ENCODE peak calls at places on chromosomes 2 and 18, in four cellular contexts. G is K562, O is stomach, C is GM23338. H is an unnamed sample.

GRCh38 chr18:34595673-34596072 is 114.4 kb upstream of the DTNA start:
- DNase-seq in G (no peak), O (no peak), C (peak), H (peak)

GRCh38 chr2:236637691-236638569 is 68.3 kb downstream of the ACKR3 start:
- DNase-seq in C (no peak), O (no peak), G (no peak), H (no peak)

GRCh38 chr2:7024261-7024660 is 107.0 kb downstream of the RNF144A start:
- DNase-seq in O (no peak), C (no peak), G (no peak), H (no peak)

GRCh38 chr18:78984941-78985784 is 5.5 kb downstream of the SALL3 start:
- DNase-seq in O (no peak), C (peak), G (peak), H (peak)

GRCh38 chr2:6524678-6525367 is 340.9 kb downstream of the CMPK2 start:
- DNase-seq in O (no peak), C (no peak), G (no peak), H (no peak)

GRCh38 chr18:51287818-51288508 is 90.5 kb upstream of the MEX3C start:
- DNase-seq in O (no peak), C (no peak), G (no peak), H (no peak)

GRCh38 chr2:240140511-240140910 is at the start of gene OTOS:
- DNase-seq in G (no peak), O (no peak), C (no peak), H (no peak)

GRCh38 chr2:27903649-27904544 is 13.4 kb downstream of the BABAM2 start:
- DNase-seq in G (peak), C (no peak), O (no peak), H (no peak)

GRCh38 chr2:18597618-18598017 is 8.2 kb upstream of the NT5C1B start:
- DNase-seq in G (no peak), C (no peak), O (no peak), H (no peak)

GRCh38 chr2:234290671-234291070 is 206.2 kb downstream of the ARL4C start:
- DNase-seq in C (no peak), G (no peak), O (peak), H (no peak)

GRCh38 chr2:149339324-149339723 is 8.9 kb downstream of the LYPD6 start:
- DNase-seq in C (no peak), O (no peak), G (no peak), H (no peak)

GRCh38 chr2:43098065-43098464 is 128.3 kb downstream of the ZFP36L2 start:
- DNase-seq in C (no peak), G (no peak), O (no peak), H (no peak)

GRCh38 chr2:61485281-61485680 is 14.4 kb upstream of the USP34 start:
- DNase-seq in O (no peak), G (no peak), C (no peak), H (no peak)

GRCh38 chr2:85506768-85507181 is 32.2 kb upstream of the MAT2A start:
- DNase-seq in O (no peak), C (no peak), G (no peak), H (no peak)

GRCh38 chr2:84811839-84812238 is 69.0 kb downstream of the TRABD2A start:
- DNase-seq in O (no peak), C (no peak), G (no peak), H (no peak)

GRCh38 chr18:43876286-43877082 is 599.2 kb upstream of the SYT4 start:
- DNase-seq in O (no peak), G (no peak), C (no peak), H (no peak)

GRCh38 chr2:238974061-238974460 is 126.2 kb downstream of the TWIST2 start:
- DNase-seq in C (no peak), O (no peak), G (no peak), H (no peak)

GRCh38 chr2:68714866-68715265 is 19.7 kb upstream of the ARHGAP25 start:
- DNase-seq in O (peak), C (no peak), G (peak), H (no peak)

GRCh38 chr2:221212105-221212504 is 360.0 kb downstream of the EPHA4 start:
- DNase-seq in C (no peak), G (no peak), O (no peak), H (no peak)

GRCh38 chr18:24112464-24112863 is 26.4 kb upstream of the CABYR start:
- DNase-seq in C (no peak), G (no peak), O (no peak), H (no peak)

GRCh38 chr2:100675373-100675772 is 112.6 kb downstream of the PDCL3 start:
- DNase-seq in G (no peak), C (no peak), O (no peak), H (no peak)

GRCh38 chr2:172655091-172655837 is 80.4 kb upstream of the RAPGEF4 start:
- DNase-seq in O (no peak), G (no peak), C (no peak), H (no peak)

GRCh38 chr2:128734521-128735295 is 416.0 kb upstream of the HS6ST1 start:
- DNase-seq in O (no peak), G (no peak), C (peak), H (no peak)

GRCh38 chr2:207241198-207241597 is 75.5 kb upstream of the KLF7 start:
- DNase-seq in G (no peak), C (no peak), O (no peak), H (no peak)

GRCh38 chr2:8462899-8463648 is 218.8 kb upstream of the ID2 start:
- DNase-seq in C (no peak), G (no peak), O (peak), H (no peak)

GRCh38 chr2:73423913-73424312 is 38.3 kb downstream of the ALMS1 start:
- DNase-seq in O (no peak), G (no peak), C (no peak), H (no peak)

GRCh38 chr18:63480892-63481291 is 4.1 kb downstream of the SERPINB5 start:
- DNase-seq in C (no peak), O (no peak), G (no peak), H (no peak)

GRCh38 chr2:133326651-133327397 is 241.4 kb downstream of the NCKAP5 start:
- DNase-seq in O (no peak), G (no peak), C (peak), H (no peak)

GRCh38 chr2:1740714-1741584 is 3.4 kb downstream of the PXDN start:
- DNase-seq in O (no peak), C (no peak), G (no peak), H (no peak)

GRCh38 chr2:181311841-181312240 is 145.3 kb upstream of the ITGA4 start:
- DNase-seq in O (no peak), G (no peak), C (no peak), H (no peak)

GRCh38 chr2:232315049-232315922 is 63.3 kb upstream of the ALPP start:
- DNase-seq in O (peak), G (no peak), C (peak), H (no peak)

GRCh38 chr2:188734688-188735087 is 239.5 kb upstream of the COL3A1 start:
- DNase-seq in G (no peak), O (no peak), C (peak), H (no peak)

GRCh38 chr2:109454764-109455394 is 158.9 kb downstream of the SEPTIN10 start:
- DNase-seq in G (no peak), O (no peak), C (no peak), H (no peak)

GRCh38 chr2:172109670-172110421 is 7.1 kb upstream of the DLX2 start:
- DNase-seq in C (peak), G (no peak), O (no peak), H (no peak)

GRCh38 chr2:126886906-126887280 is 11.8 kb upstream of the TEX51 start:
- DNase-seq in G (no peak), C (no peak), O (no peak), H (no peak)

GRCh38 chr2:64228126-64228678 is 84.0 kb upstream of the PELI1 start:
- DNase-seq in C (peak), O (peak), G (peak), H (peak)

GRCh38 chr18:76131738-76132137 is 363.3 kb downstream of the ZNF516 start:
- DNase-seq in C (no peak), O (no peak), G (no peak), H (no peak)

GRCh38 chr2:30661173-30662107 is 145.8 kb downstream of the CAPN13 start:
- DNase-seq in C (no peak), O (no peak), G (peak), H (no peak)

GRCh38 chr2:239257511-239257937 is 143.3 kb downstream of the HDAC4 start:
- DNase-seq in C (no peak), O (no peak), G (peak), H (peak)

GRCh38 chr2:71101656-71102055 is 28.4 kb downstream of the MCEE start:
- DNase-seq in C (no peak), G (no peak), O (no peak), H (peak)

GRCh38 chr2:71102981-71103681 is 26.9 kb downstream of the MCEE start:
- DNase-seq in C (peak), O (no peak), G (no peak), H (no peak)

DNA sequence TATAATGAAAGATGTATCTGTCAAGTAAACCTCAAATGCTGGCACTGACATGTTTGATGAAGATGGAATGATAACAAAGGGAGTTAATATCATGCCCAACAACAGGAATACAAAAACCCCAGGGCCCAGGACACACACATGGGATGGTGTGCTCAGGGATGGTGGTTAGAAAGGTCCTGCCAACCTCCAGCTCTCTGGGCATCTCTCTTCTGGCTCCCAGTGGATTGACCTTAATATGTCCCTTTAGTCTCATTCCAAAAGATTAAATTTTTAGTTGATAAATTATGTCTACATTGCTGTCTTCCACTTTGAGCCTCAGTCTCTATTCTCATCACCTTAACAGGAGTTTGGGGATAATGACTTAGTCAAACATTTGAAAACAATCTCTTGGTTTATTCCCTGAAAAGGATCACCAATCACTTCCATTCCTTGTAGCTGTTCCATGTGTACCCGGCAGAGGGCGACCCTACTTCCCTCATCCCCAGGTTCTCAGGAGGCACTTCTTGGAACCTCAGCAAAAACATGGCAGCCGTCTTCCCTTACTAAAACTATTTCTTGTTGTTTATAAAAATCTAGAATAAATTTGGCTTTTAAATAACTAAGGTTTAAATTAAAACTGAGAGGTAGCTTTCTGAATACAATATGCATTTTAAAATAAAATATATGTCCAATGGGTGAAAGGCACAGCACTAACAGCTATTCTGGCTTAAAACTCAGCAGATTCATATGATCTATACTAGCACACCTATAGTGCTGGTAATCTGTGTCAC is 29.6 kb downstream of the MCEE start:
- DNase-seq in C (peak), O (peak), G (peak), H (peak)
- TF ChIP-seq POLR2AphosphoS5 in C (no peak), O (no peak), G (no peak), H (no peak)

GRCh38 chr2:113202305-113203216 is 28.8 kb downstream of the PSD4 start:
- DNase-seq in O (no peak), G (no peak), C (peak), H (no peak)
- TF ChIP-seq POLR2AphosphoS5 in O (no peak), G (no peak), C (no peak), H (no peak)

GRCh38 chr2:217106650-217107014 is 246.8 kb upstream of the TNP1 start:
- DNase-seq in C (peak), O (no peak), G (no peak), H (no peak)

GRCh38 chr2:217110550-217110949 is 250.7 kb upstream of the TNP1 start:
- DNase-seq in O (no peak), G (no peak), C (no peak), H (no peak)

GRCh38 chr2:217107480-217107879 is 247.6 kb upstream of the TNP1 start:
- DNase-seq in G (no peak), O (no peak), C (no peak), H (no peak)

GRCh38 chr2:217108086-217108485 is 248.2 kb upstream of the TNP1 start:
- DNase-seq in O (no peak), C (no peak), G (no peak), H (no peak)

DNA sequence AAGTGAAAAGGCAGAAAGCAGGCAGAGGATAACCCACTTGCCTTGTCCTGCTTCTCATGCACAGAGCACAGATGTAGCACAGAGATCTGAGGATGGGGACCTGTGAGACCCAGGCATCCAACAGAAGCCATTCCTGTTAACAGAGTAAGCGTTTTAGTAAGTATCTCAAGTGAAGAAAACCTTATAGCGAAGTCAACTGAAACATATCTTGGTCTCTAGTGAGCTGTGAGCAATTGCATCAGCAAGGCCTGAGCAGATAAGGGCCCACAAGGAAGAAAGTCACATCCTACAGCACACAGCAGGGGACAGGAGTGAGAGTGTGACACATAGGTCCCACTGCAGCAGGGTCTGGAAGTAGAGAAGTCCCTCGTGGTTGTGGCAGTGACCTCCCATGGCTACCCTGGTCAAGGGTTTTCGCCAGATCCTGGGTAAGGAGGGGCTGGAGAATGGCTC is 248.7 kb upstream of the TNP1 start:
- DNase-seq in G (peak), O (no peak), C (no peak), H (no peak)
- TF ChIP-seq POLR2AphosphoS5 in G (peak), O (no peak), C (no peak), H (no peak)

DNA sequence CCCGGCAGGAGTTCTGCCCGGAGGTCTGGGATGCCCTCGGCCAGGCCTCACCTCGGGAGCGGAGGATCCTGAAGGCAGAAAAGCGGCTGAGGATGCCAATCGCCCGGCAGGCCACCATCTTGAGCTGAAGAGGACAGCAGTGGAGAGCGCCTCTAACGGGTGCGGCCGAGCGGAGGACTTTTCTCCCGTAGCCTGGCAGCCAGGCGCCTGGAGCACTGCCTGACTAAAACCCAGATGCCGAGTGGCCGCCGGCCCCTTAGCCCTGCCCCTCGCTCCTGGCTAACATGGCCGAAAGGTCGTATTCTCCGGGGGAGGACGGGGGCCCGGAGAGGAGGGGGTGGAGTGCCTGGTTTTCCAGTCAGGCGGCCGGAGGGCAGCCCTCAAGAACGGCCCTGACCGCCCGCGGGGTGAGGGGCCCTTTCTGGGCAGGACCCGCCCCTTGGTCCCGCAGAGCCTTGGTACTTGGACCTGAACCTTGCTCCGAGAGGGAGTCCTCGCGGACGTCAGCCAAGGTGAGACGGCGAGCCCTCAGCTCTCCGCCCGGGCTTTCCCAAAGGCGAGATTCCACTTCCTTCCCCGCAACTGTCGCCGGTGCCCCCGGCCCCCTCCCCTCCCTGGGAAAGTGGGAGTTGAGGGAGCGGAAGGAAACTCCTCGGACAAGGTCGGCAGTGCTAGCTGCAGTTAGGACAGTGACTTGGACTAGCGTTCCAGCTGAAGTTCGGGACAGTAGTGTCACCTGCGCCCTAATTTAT is at the start of the genes HADHA and HADHB:
- DNase-seq in G (peak), O (peak), C (peak), H (peak)
- TF ChIP-seq POLR2AphosphoS5 in G (peak), O (peak), C (peak), H (peak)

GRCh38 chr2:46297546-46298271 is 502 bp downstream of the EPAS1 start:
- DNase-seq in G (peak), O (peak), C (peak), H (peak)

GRCh38 chr2:46298522-46299351 is 1.5 kb downstream of the EPAS1 start:
- DNase-seq in G (peak), O (peak), C (peak), H (no peak)

GRCh38 chr2:46298272-46298521 is 990 bp downstream of the EPAS1 start:
- DNase-seq in C (no peak), G (no peak), O (no peak), H (no peak)

GRCh38 chr2:46300406-46300832 is 3.2 kb downstream of the EPAS1 start:
- DNase-seq in G (no peak), C (no peak), O (no peak), H (peak)

GRCh38 chr2:46299365-46300263 is 2.4 kb downstream of the EPAS1 start:
- DNase-seq in G (peak), O (peak), C (peak), H (peak)
- TF ChIP-seq POLR2AphosphoS5 in G (no peak), O (no peak), C (no peak), H (no peak)

GRCh38 chr2:134448650-134449049 is 194.8 kb downstream of the MGAT5 start:
- DNase-seq in O (no peak), G (no peak), C (no peak), H (no peak)
- TF ChIP-seq POLR2AphosphoS5 in O (no peak), G (no peak), C (no peak), H (no peak)

DNA sequence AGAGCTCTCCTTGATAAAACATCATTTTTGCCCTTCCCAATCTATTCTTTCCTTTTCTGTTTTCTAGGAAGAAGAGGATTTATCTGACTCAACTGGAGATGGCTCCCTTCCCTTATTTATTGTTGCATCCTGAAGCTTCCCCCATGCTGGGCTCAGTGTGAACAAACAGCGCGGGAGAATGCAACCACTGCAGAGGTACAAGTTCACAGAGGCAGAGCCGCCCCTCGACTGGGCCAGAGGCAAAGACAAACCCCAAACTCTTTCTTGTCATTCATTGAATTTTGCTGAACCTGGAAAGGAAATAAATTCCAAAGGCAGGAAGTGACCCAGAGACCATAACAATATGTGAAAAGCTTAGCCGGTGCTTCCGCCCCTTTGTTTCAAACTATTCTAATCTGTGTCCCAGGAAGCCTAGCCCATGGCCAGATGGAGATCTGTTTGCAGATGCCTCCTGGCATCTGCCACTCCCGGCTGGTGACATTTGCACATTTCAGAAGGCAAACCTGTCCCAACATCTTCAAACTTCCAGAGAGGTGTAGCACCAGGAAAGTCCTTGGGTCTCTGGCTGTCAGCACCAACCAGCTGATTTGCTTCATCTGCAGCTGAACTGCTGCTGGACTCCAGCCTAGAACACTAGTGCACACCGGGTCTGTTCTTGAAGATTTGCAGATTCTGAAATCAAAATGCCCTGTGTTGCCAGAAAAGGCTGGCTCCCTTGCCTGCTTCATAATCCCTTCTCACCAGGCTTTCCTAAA is 79.4 kb upstream of the MAP4K3 start:
- DNase-seq in C (peak), G (no peak), O (peak), H (peak)
- TF ChIP-seq POLR2AphosphoS5 in C (no peak), G (no peak), O (peak), H (peak)

H was measured in HepG2.